ENCODE peak calls at places on chromosomes 12 and 14, in six cellular contexts. P is lower leg skin, E is astrocyte of the spinal cord, Q is right atrium auricular region, B is AG09309, C is heart left ventricle. D is an unnamed sample.

GRCh38 chr14:76883437-76883836 is 57.2 kb downstream of the LRRC74A start:
- DNase-seq in P (no peak), E (no peak), Q (no peak), B (no peak), C (no peak), D (no peak)

GRCh38 chr12:18861287-18861858 is 123.5 kb downstream of the CAPZA3 start:
- DNase-seq in P (no peak), E (peak), Q (no peak), B (no peak), C (no peak), D (no peak)

GRCh38 chr12:39764944-39765560 is 145.4 kb upstream of the ABCD2 start:
- DNase-seq in P (no peak), E (peak), Q (no peak), B (no peak), C (no peak), D (no peak)

GRCh38 chr14:47297374-47297773 is 378.0 kb downstream of the MDGA2 start:
- DNase-seq in P (no peak), E (no peak), Q (no peak), B (no peak), C (no peak), D (no peak)

GRCh38 chr12:48824112-48824511 is 5.8 kb downstream of the CACNB3 start:
- DNase-seq in P (no peak), E (no peak), Q (no peak), B (no peak), C (no peak), D (no peak)

GRCh38 chr14:63297387-63297786 is 21.3 kb downstream of the GPHB5 start:
- DNase-seq in P (no peak), E (no peak), Q (no peak), B (no peak), C (no peak), D (no peak)

GRCh38 chr12:91381309-91381804 is 198.7 kb upstream of the DCN start:
- DNase-seq in P (peak), E (peak), Q (peak), B (peak), C (peak), D (peak)

GRCh38 chr12:63985945-63986344 is 141.4 kb downstream of the SRGAP1 start:
- DNase-seq in P (no peak), E (no peak), Q (no peak), B (no peak), C (no peak), D (no peak)

GRCh38 chr14:21521526-21521925 is 4.6 kb downstream of the SALL2 start:
- DNase-seq in P (no peak), E (no peak), Q (no peak), B (no peak), C (no peak), D (no peak)

GRCh38 chr14:61466249-61466904 is 145.0 kb downstream of the PRKCH start:
- DNase-seq in P (peak), E (peak), Q (peak), B (peak), C (peak), D (peak)

GRCh38 chr12:114319422-114319821 is 86.5 kb downstream of the TBX5 start:
- DNase-seq in P (no peak), E (no peak), Q (no peak), B (peak), C (peak), D (no peak)

GRCh38 chr14:85079842-85080741 is 449.9 kb upstream of the FLRT2 start:
- DNase-seq in P (no peak), E (no peak), Q (no peak), B (no peak), C (no peak), D (no peak)

GRCh38 chr12:124422142-124422569 is 127.3 kb downstream of the RFLNA start:
- DNase-seq in P (peak), E (no peak), Q (no peak), B (no peak), C (no peak), D (no peak)

GRCh38 chr14:28365510-28365909 is 401.1 kb upstream of the FOXG1 start:
- DNase-seq in P (no peak), E (no peak), Q (no peak), B (no peak), C (no peak), D (no peak)

GRCh38 chr14:74763803-74764531 is 851 bp downstream of the YLPM1 start:
- DNase-seq in P (peak), E (no peak), Q (no peak), B (no peak), C (no peak), D (peak)

GRCh38 chr12:989751-990278 is 1.2 kb upstream of the ERC1 start:
- DNase-seq in P (no peak), E (peak), Q (peak), B (peak), C (peak), D (peak)

GRCh38 chr12:990649-991349 is at the start of gene ERC1:
- DNase-seq in P (peak), E (peak), Q (peak), B (peak), C (peak), D (peak)

GRCh38 chr12:991350-992278 is 591 bp downstream of the ERC1 start:
- DNase-seq in P (peak), E (peak), Q (no peak), B (no peak), C (no peak), D (no peak)

GRCh38 chr12:990308-990648 is 745 bp upstream of the ERC1 start:
- DNase-seq in P (peak), E (no peak), Q (peak), B (no peak), C (no peak), D (no peak)

DNA sequence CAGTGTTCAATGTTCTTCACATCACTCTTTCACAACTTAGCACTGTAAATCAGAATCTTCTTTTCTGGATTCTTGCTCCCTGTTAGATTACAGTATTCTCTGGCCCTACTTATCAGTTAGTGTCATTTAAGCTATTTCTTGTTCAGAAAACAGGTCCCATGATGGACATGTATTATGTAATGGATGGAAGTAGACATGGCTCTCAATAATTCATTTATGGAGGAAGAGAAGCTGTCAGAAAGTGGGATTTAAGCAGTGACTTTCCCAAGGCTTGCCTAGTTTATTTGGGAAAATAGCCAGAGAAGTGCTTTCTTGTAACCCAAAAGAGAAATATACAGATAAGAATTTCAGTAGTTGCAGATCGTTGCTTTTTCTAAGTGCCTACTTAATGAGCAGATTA is 1.6 kb downstream of the ERC1 start:
- DNase-seq in P (no peak), E (no peak), Q (no peak), B (no peak), C (no peak), D (no peak)
- H3K4me3 ChIP-seq in P (no peak), E (no peak), Q (no peak), B (no peak), C (peak), D (peak)

GRCh38 chr12:102390068-102390467 is 90.3 kb downstream of the IGF1 start:
- DNase-seq in P (no peak), E (no peak), Q (no peak), B (no peak), C (no peak), D (no peak)

GRCh38 chr12:102394200-102394599 is 86.2 kb downstream of the IGF1 start:
- DNase-seq in P (no peak), E (no peak), Q (no peak), B (no peak), C (no peak), D (no peak)

GRCh38 chr12:102385343-102385742 is 95.0 kb downstream of the IGF1 start:
- DNase-seq in P (no peak), E (no peak), Q (no peak), B (no peak), C (no peak), D (no peak)

GRCh38 chr12:102388469-102388868 is 91.9 kb downstream of the IGF1 start:
- DNase-seq in P (no peak), E (no peak), Q (no peak), B (no peak), C (no peak), D (no peak)
- H3K4me3 ChIP-seq in P (no peak), E (no peak), Q (no peak), B (no peak), C (no peak), D (no peak)

DNA sequence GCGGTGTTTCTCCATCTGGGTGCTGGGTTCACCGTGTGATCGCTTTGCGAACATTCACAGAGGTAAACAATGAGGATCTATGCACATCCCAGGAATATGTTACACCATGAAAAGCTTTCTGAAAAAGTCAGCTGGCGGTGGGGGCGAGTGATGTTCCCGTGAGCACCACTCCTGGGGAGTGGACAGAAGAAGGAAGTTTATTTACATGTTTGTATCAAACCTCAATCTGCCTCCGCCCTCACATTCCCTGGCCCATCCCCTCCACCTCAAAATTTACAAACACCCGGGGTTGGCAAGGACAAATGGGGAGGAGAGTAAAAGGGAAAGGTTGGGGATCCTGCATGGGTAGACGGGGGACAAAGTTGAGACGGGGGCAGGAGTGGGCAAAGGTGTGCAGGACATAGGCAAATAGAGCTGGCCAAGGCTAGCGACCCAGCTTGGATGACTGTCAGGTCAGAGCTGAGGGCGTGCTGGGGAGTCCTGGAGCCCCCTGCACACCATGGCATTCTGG is 6.9 kb downstream of the TNFRSF1A start:
- DNase-seq in P (no peak), E (no peak), Q (no peak), B (no peak), C (no peak), D (no peak)
- H3K4me3 ChIP-seq in P (no peak), E (peak), Q (peak), B (peak), C (peak), D (peak)

GRCh38 chr12:46775796-46776195 is 50.0 kb downstream of the SLC38A4 start:
- DNase-seq in P (no peak), E (no peak), Q (no peak), B (no peak), C (no peak), D (no peak)

GRCh38 chr12:46770501-46771183 is 55.2 kb downstream of the SLC38A4 start:
- DNase-seq in P (no peak), E (peak), Q (no peak), B (no peak), C (no peak), D (no peak)

GRCh38 chr12:46774011-46774633 is 51.7 kb downstream of the SLC38A4 start:
- DNase-seq in P (no peak), E (peak), Q (no peak), B (no peak), C (no peak), D (no peak)

GRCh38 chr12:46773537-46773936 is 52.3 kb downstream of the SLC38A4 start:
- DNase-seq in P (no peak), E (no peak), Q (no peak), B (no peak), C (no peak), D (no peak)

DNA sequence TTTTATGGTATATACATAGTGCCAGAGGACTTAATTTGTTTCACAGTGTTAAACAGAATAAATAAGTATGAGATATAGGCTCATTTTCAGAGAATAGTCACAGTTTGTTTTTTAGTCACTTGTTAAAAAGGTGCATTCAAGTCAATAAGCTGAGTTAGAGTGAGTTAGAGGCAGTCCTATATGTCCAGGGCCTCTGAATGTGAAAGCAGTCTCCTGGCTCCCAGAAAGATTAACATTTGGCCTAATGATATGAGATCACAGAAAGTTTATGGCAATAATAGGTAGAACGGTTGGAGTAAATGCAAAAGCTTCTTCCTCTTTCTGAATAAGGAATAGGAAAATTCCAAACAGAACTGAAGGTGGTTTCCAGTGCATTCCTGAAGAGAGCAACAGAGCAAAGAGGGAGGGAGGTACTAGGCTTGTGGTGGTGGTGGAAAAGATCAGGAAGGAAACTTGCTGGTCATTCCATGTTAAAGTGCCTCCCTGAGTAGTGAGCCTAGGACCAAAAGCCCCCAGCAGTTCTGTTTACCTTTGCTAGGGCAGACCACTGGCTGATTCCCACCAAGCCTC is 54.4 kb downstream of the SLC38A4 start:
- DNase-seq in P (no peak), E (peak), Q (no peak), B (no peak), C (no peak), D (no peak)
- H3K4me3 ChIP-seq in P (no peak), E (no peak), Q (no peak), B (no peak), C (no peak), D (no peak)

DNA sequence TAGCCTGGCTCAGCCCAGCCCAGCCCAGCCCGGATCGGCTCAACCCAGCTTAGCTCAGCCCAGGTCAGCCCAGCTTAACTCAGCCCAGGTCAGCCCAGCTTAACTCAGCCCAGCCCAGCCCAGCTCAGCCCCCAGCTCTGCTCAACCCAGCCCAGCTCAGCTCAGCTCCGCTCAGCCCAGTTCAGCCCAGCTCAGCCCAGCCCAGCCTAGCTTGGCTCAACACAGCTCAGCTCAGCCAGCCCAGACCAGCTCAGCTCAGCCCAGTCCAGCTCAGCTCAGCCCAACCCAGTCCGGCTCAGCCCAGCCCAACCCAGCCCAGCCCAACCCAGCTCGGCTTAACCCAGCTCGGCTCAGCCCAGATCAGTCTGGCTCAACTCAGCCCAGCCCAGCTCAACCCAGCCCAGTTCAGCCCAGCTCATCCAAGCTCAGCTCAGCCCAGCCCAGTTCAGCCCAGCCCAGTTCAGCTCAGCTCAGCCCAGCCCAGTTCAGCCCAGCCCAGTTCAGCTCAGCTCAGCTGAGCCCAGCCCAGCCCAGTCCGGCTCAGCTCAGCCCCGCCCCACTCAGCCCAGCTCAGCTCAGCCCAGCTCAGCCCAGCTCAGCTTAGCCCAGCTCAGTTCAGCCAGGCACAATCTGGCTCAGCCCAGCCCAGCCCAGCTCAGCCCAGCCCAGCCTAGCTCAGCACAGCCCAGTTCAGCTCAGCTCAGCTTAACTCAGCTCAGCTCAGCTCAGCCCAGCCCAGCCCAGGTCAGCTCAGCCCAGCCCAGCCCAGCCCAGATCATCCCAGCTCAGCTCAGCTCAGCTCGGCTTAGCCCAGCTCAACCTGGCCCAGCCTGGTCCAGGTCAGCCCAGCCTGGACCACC is 331.7 kb downstream of the TMEM121 start:
- DNase-seq in P (no peak), E (no peak), Q (no peak), B (no peak), C (no peak), D (no peak)
- H3K4me3 ChIP-seq in P (no peak), E (no peak), Q (no peak), B (no peak), C (no peak), D (no peak)

GRCh38 chr12:116881325-116881866 is at the start of gene HRK:
- DNase-seq in P (no peak), E (no peak), Q (no peak), B (no peak), C (peak), D (no peak)

GRCh38 chr12:116878567-116879508 is 2.4 kb downstream of the HRK start:
- DNase-seq in P (no peak), E (peak), Q (no peak), B (no peak), C (peak), D (no peak)

GRCh38 chr12:116880817-116881324 is 370 bp downstream of the HRK start:
- DNase-seq in P (no peak), E (no peak), Q (no peak), B (no peak), C (peak), D (no peak)

GRCh38 chr12:116879509-116880212 is 1.6 kb downstream of the HRK start:
- DNase-seq in P (no peak), E (peak), Q (no peak), B (no peak), C (no peak), D (no peak)

GRCh38 chr12:116880213-116880816 is 926 bp downstream of the HRK start:
- DNase-seq in P (no peak), E (peak), Q (no peak), B (no peak), C (no peak), D (no peak)
- H3K4me3 ChIP-seq in P (no peak), E (no peak), Q (peak), B (no peak), C (peak), D (peak)

DNA sequence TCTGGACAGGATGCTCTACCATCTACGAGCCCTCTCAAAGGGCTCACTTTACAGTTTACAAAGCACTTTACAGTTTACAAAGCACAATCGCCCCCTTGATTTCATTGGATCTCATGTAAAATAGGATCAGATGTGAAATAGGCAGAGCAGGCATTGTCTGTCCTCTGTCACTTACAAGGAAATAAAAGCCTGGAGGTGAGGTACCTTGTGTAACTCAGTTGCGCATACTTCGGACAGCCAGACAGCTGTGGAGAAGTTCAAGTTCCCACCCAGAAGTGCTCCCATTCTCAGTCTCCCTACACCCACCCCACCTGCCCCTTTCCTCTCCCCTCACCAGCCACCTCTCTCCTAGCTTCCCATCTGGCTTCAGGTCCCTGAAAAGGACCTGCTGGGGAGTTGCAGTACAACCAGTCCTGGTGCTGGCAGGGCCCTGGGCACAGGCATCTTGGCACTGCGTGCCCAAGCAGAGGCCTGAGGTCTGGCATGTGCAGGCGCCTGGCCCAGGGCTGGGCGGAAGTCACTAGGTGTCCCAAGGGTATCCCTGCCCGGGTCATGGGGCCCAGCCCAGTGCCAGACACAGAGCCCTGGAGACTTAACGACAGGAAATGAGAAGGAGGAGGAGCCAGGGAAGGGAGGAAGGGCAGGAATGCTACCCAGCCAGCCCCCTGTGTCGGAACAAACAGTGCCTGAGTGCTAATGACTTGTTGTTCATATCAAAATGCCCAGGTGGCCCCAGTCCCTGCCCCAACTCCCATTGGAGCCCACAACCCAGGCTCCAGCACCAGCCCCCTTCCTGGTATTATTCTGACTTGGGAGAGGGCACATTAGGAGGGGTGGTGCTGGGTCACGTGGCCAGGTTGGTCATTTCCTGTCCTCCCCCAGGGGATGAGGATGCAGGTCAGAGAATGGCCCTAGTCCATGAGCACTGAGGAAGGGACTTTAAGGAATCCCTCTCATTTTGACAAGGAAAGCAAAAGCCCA is 5.4 kb downstream of the RAPGEF3 start:
- DNase-seq in P (peak), E (no peak), Q (peak), B (no peak), C (peak), D (peak)
- H3K4me3 ChIP-seq in P (no peak), E (no peak), Q (no peak), B (no peak), C (no peak), D (peak)

GRCh38 chr12:46693518-46693917 is 132.3 kb downstream of the SLC38A4 start:
- DNase-seq in P (no peak), E (no peak), Q (no peak), B (no peak), C (no peak), D (no peak)

GRCh38 chr12:46698003-46698402 is 127.8 kb downstream of the SLC38A4 start:
- DNase-seq in P (no peak), E (no peak), Q (no peak), B (no peak), C (no peak), D (no peak)

GRCh38 chr12:46693034-46693433 is 132.8 kb downstream of the SLC38A4 start:
- DNase-seq in P (no peak), E (no peak), Q (no peak), B (no peak), C (no peak), D (no peak)

GRCh38 chr12:46692606-46693005 is 133.2 kb downstream of the SLC38A4 start:
- DNase-seq in P (no peak), E (no peak), Q (no peak), B (no peak), C (no peak), D (no peak)
- H3K4me3 ChIP-seq in P (no peak), E (no peak), Q (no peak), B (no peak), C (no peak), D (no peak)

D was measured in ascending aorta.